ENCODE peak calls at places on chromosomes 2 and 18, in four cellular contexts. M is esophagus muscularis mucosa, L is uterus, Q is stomach. Z is an unnamed sample.

GRCh38 chr2:233221378-233222063 is 30.0 kb upstream of the ATG16L1 start:
- DNase-seq in M (no peak), L (no peak), Q (no peak), Z (no peak)

GRCh38 chr2:132896073-132896472 is 226.1 kb upstream of the LYPD1 start:
- DNase-seq in M (no peak), L (no peak), Q (no peak), Z (no peak)

GRCh38 chr18:79252904-79253633 is 142.7 kb upstream of the NFATC1 start:
- DNase-seq in M (no peak), L (no peak), Q (no peak), Z (no peak)

GRCh38 chr2:33336036-33336625 is 140.3 kb upstream of the RASGRP3 start:
- DNase-seq in M (no peak), L (no peak), Q (no peak), Z (no peak)

GRCh38 chr2:46298522-46299351 is 1.5 kb downstream of the EPAS1 start:
- DNase-seq in M (no peak), L (peak), Q (peak), Z (peak)

GRCh38 chr2:144759746-144760145 is 239.8 kb upstream of the ZEB2 start:
- DNase-seq in M (no peak), L (no peak), Q (no peak), Z (no peak)

GRCh38 chr2:17614174-17614573 is 73.7 kb downstream of the VSNL1 start:
- DNase-seq in M (no peak), L (no peak), Q (no peak), Z (no peak)

GRCh38 chr18:23225518-23225917 is 90.2 kb downstream of the CABLES1 start:
- DNase-seq in M (no peak), L (peak), Q (no peak), Z (peak)

GRCh38 chr18:864872-865273 is 39.8 kb upstream of the ADCYAP1 start:
- DNase-seq in M (no peak), L (peak), Q (peak), Z (peak)

GRCh38 chr2:180980943-180981898 is 816 bp downstream of the UBE2E3 start:
- DNase-seq in M (no peak), L (no peak), Q (peak), Z (peak)

GRCh38 chr2:144426355-144426754 is 93.6 kb downstream of the ZEB2 start:
- DNase-seq in M (no peak), L (no peak), Q (no peak), Z (no peak)

GRCh38 chr2:57798346-57798745 is 248.3 kb upstream of the VRK2 start:
- DNase-seq in M (no peak), L (no peak), Q (no peak), Z (no peak)

GRCh38 chr18:12779043-12779442 is 76.2 kb downstream of the PSMG2 start:
- DNase-seq in M (no peak), L (no peak), Q (no peak), Z (no peak)

GRCh38 chr2:68796306-68796905 is 61.8 kb downstream of the ARHGAP25 start:
- DNase-seq in M (no peak), L (no peak), Q (no peak), Z (no peak)

GRCh38 chr2:147425437-147426038 is 419.3 kb upstream of the ACVR2A start:
- DNase-seq in M (no peak), L (no peak), Q (no peak), Z (no peak)

GRCh38 chr18:11989174-11989573 is 7.9 kb downstream of the IMPA2 start:
- DNase-seq in M (no peak), L (no peak), Q (peak), Z (no peak)

GRCh38 chr2:201471732-201472395 is 20.3 kb downstream of the STRADB start:
- DNase-seq in M (no peak), L (no peak), Q (no peak), Z (no peak)

GRCh38 chr2:112004246-112004645 is 50.8 kb upstream of the TMEM87B start:
- DNase-seq in M (no peak), L (no peak), Q (peak), Z (no peak)

GRCh38 chr2:168424112-168424951 is 31.7 kb upstream of the CERS6 start:
- DNase-seq in M (no peak), L (no peak), Q (no peak), Z (no peak)

GRCh38 chr18:3186678-3187658 is 32.8 kb downstream of the MYOM1 start:
- DNase-seq in M (no peak), L (peak), Q (no peak), Z (no peak)

GRCh38 chr2:18885457-18885856 is 296.1 kb upstream of the NT5C1B start:
- DNase-seq in M (no peak), L (no peak), Q (no peak), Z (no peak)

GRCh38 chr2:240568678-240569522 is 616 bp downstream of the RNPEPL1 start:
- DNase-seq in M (no peak), L (peak), Q (peak), Z (peak)

GRCh38 chr2:62569907-62570793 is 64.2 kb upstream of the TMEM17 start:
- DNase-seq in M (no peak), L (no peak), Q (no peak), Z (no peak)

GRCh38 chr2:62787381-62787780 is 81.9 kb downstream of the EHBP1 start:
- DNase-seq in M (no peak), L (no peak), Q (no peak), Z (no peak)

GRCh38 chr18:48405108-48405507 is 4.1 kb downstream of the ZBTB7C start:
- DNase-seq in M (no peak), L (no peak), Q (no peak), Z (peak)

GRCh38 chr2:25976884-25977741 is 5.2 kb downstream of the KIF3C start:
- DNase-seq in M (no peak), L (no peak), Q (no peak), Z (peak)

GRCh38 chr18:48183613-48184012 is 225.6 kb downstream of the ZBTB7C start:
- DNase-seq in M (no peak), L (no peak), Q (no peak), Z (no peak)

GRCh38 chr2:188089896-188090295 is 201.8 kb upstream of the GULP1 start:
- DNase-seq in M (no peak), L (no peak), Q (no peak), Z (no peak)

GRCh38 chr2:191739194-191739593 is 61.3 kb downstream of the NABP1 start:
- DNase-seq in M (no peak), L (no peak), Q (no peak), Z (no peak)

GRCh38 chr2:86039178-86039962 is 66.3 kb downstream of the POLR1A start:
- DNase-seq in M (no peak), L (peak), Q (peak), Z (no peak)

GRCh38 chr18:23540867-23541266 is 37.6 kb downstream of the RMC1 start:
- DNase-seq in M (no peak), L (no peak), Q (no peak), Z (no peak)

GRCh38 chr18:23302852-23303527 is 150.1 kb upstream of the RIOK3 start:
- DNase-seq in M (no peak), L (no peak), Q (no peak), Z (no peak)

DNA sequence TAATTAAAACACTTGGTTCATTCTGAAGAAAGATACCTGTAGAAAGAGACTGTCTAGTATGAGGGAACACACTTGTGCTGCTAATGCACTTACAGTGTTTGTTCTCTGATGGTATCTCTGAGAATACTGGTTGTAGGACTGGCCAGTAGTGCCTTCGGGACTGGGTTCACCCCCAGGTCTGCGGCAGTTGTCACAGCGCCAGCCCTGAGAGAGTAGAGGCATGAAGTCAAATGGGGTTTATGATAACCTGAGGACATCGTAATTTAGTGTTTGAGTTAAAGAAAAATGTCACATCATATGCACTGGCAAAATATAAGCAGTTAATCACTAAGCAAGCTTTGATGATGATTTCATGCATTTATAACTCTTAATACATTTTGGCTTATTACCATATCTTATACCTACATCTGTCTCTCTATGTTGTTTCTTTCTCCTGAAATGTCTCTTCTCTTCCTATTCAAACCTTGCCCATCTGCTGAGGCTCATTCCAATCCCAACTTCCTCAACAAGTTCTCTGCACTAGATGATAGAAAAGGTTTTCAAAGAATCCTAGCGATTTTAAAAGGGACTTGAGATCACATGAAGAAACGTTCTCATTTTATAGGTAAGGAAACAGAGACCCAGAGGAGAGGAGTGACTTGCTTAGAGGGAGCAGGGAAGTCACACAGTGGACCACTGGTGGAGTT is 50.2 kb downstream of the ATIC start:
- DNase-seq in M (peak), L (no peak), Q (no peak), Z (no peak)
- TF ChIP-seq POLR2A in M (no peak), L (no peak), Q (no peak), Z (no peak)

GRCh38 chr2:74653985-74654882 is at the start of gene SEMA4F:
- DNase-seq in M (peak), L (peak), Q (peak), Z (peak)
- TF ChIP-seq POLR2A in M (no peak), L (peak), Q (no peak), Z (peak)

GRCh38 chr2:127659408-127660290 is 13.7 kb downstream of the GPR17 start:
- DNase-seq in M (no peak), L (no peak), Q (no peak), Z (no peak)
- TF ChIP-seq POLR2A in M (no peak), L (no peak), Q (no peak), Z (no peak)

DNA sequence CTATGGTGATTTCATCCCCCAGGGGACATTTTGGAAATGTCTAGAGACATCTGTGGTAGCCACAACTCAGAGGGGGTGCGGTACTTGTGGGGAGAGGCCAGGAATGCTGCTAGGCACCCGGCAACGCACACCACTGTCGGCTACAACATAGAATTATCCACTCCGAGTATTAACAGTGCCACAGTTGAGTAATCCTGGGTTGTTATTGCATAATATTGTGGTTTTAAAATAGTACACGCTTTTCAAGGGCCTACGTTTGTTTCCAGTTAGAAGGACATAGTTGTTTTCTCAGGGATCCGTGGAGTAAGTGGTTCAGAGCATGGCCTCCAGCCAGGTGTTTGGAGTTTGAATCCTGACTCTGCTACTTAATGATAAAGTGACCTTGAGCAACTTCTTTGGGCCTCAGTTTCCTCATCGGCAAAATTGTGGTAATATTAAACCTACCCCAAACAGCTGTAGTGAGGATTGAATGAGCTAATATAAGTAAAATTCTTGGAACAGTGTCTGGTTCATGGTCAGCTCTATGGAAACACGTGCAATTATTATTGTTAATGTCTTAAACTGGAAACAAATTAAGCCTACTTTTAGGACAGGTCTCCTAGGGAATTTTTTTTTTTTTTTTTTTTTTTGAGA is 24.5 kb downstream of the CYP27A1 start:
- DNase-seq in M (peak), L (peak), Q (peak), Z (peak)
- TF ChIP-seq POLR2A in M (no peak), L (no peak), Q (no peak), Z (no peak)

DNA sequence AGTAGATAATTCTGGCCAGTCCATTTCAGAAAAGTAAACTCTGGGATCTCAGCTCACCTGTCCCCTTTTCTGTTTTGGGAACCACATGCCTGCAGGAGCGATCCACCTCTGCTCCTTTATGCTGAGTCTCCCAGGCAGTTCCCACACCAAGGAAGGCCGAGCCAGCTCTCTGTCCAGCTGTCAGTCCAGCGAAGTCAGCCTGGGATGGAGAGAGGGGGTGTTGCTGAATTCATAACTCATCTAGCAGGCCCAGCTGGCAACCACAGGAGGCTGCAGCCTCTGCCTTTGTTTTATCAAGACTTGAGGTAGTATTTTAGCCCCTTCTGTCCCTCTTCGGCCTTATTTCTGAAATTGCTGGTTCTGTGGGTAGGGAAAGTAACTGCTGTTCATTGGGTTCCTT is 209.9 kb downstream of the ARL4C start:
- DNase-seq in M (no peak), L (no peak), Q (no peak), Z (no peak)
- TF ChIP-seq POLR2A in M (no peak), L (no peak), Q (no peak), Z (no peak)

DNA sequence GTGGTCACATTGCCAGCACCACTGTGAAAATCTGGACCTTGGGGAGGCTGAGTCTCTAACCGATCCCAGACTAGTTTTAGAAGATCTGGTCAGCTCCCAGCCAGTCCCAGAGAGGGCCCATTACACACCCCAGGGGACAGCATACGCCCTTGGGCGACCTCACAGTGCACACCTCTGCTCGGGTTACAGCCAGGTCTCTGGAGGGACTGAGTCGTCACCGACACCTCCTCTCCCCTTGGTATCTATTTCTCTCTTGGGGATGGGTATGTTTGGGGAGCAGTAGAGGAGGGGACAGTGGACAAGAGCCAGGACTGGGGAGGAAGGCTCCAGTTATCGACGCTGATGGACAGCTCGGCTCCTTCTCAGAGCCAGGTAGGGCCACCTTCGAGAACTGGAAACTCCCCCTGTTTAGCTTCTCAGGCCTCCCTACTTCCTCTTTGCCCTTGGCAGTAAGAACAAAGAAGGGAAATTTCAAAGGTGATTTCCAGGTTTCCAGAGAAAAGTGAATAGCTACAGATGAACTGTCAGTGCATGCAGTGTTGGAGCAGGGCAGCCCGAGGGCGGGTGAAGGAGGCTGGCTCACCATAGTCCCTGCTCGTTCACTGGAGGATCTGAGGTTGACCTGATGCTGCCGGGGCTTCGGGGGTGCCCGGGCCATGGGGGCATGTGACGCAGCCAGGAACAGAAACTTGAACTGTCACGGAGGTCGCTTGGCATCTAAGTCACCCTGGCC is 4.4 kb upstream of the SEMA4C start:
- DNase-seq in M (no peak), L (no peak), Q (no peak), Z (no peak)
- TF ChIP-seq POLR2A in M (no peak), L (no peak), Q (no peak), Z (no peak)

GRCh38 chr18:21112140-21112473 is 494 bp upstream of the ROCK1 start:
- DNase-seq in M (no peak), L (peak), Q (no peak), Z (no peak)
- TF ChIP-seq POLR2A in M (no peak), L (no peak), Q (no peak), Z (no peak)

GRCh38 chr2:8678731-8679566 is 2.9 kb upstream of the ID2 start:
- DNase-seq in M (peak), L (peak), Q (peak), Z (peak)

GRCh38 chr2:8681786-8682692 is at the start of gene ID2:
- DNase-seq in M (peak), L (peak), Q (peak), Z (peak)

GRCh38 chr2:8679567-8679826 is 2.4 kb upstream of the ID2 start:
- DNase-seq in M (no peak), L (no peak), Q (no peak), Z (no peak)

GRCh38 chr2:8680931-8681760 is 710 bp upstream of the ID2 start:
- DNase-seq in M (no peak), L (peak), Q (peak), Z (no peak)

DNA sequence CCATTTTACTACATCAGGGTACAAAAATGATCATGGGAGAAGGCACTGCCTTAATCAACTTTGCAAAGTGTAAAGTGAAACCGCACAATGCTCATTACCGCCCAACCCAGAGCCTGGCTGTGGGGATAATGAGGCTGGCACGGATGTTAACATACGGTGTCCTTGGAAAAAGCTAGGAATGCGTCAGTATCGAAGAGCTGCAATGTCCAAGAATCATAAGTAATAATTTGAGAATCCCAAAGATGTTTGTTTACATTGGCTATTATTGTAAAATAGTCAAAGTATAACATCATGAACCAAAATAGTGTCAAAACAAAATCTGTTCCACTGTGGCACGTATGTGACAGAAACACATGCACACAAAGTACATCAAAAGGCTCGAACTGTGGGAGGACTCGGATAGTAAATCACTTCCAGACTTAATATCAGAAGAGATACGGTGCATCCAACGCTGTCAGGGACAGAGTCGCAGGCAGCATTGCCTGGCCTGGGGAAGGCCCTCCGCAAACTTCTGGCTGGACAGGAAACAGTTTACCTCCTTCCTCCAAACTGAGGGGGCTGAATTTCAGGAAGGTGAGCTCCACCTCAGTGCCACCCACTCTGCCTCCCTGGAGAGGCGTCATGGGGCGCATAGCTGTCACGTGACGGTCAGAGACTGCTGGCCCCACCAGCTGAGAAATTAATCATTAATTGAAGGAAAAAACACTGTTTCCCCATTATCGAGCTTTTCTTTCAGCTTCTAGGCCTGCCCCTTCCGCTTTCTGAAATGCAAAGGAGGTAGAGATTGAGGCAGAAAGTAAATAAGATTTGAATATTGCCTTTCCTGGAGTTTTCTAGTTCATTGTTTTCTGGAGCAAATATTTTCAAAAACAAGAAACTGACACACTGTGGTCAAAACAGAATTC is 1.8 kb upstream of the ID2 start:
- DNase-seq in M (no peak), L (peak), Q (peak), Z (no peak)
- TF ChIP-seq POLR2A in M (no peak), L (peak), Q (no peak), Z (peak)

DNA sequence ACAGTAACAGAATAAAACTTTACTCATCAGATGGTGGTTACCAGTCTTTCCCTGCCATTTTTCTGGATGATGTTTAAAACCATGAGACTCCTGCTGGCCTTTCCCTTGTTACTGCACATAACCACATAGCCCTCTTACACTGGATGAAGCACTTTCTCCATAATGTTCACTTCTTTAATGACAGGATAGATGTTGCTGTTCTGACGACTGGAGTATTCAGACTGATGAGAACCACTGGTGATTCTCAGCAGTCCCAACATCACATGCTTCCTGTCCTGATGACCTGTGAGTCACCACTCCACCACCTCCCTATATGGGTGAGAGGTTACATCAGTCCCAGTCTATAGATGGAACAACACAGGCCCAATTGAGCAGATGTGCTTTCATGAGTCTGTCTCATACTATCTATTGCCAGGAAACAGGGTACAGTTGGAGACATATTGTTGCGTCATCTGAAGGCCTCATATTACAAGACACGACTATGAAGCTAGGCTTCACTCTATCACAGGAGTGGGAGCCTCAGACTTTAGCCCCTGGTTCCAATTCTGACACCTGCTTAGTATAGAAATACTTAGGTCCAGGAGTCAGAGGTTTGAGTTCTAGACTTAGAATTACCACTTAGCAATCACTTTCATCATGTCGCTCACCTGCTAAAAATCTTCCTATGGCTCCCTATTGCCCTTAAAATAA is 145.7 kb upstream of the KLF7 start:
- DNase-seq in M (no peak), L (no peak), Q (peak), Z (peak)
- TF ChIP-seq POLR2A in M (no peak), L (no peak), Q (no peak), Z (no peak)

Z was measured in H54.